ENCODE peak calls at places on chromosomes 3 and 15, in six cellular contexts. R is G401; C is OCI-LY7; W is neural crest cell; Y is iris pigment epithelial cell; T is effector memory CD8-positive, alpha-beta T cell. O is an unnamed sample.

GRCh38 chr15:70587896-70588567 is 175.3 kb downstream of the UACA start:
- DNase-seq in R (no peak), C (no peak), W (no peak), Y (no peak), T (no peak), O (no peak)

GRCh38 chr15:81500081-81500480 is 126.1 kb upstream of the TMC3 start:
- DNase-seq in R (no peak), C (no peak), W (no peak), Y (no peak), T (no peak), O (no peak)

GRCh38 chr3:190375250-190375649 is 12.7 kb upstream of the CLDN16 start:
- DNase-seq in R (no peak), C (no peak), W (no peak), Y (no peak), T (no peak), O (no peak)

GRCh38 chr3:63478962-63479660 is 173.4 kb upstream of the SNTN start:
- DNase-seq in R (no peak), C (no peak), W (no peak), Y (no peak), T (no peak), O (no peak)

GRCh38 chr3:169243122-169243521 is 420.4 kb downstream of the MECOM start:
- DNase-seq in R (no peak), C (no peak), W (no peak), Y (peak; percentile 50), T (no peak), O (no peak)

GRCh38 chr3:141476033-141476432 is 10.8 kb upstream of the RASA2 start:
- DNase-seq in R (no peak), C (no peak), W (no peak), Y (no peak), T (no peak), O (peak; percentile 66)

GRCh38 chr3:13133471-13133981 is 60.3 kb upstream of the IQSEC1 start:
- DNase-seq in R (no peak), C (no peak), W (no peak), Y (no peak), T (no peak), O (no peak)

GRCh38 chr15:90006217-90007088 is 5.3 kb downstream of the ZNF710 start:
- DNase-seq in R (no peak), C (no peak), W (no peak), Y (no peak), T (no peak), O (no peak)

GRCh38 chr3:149011676-149012075 is 20.3 kb downstream of the GYG1 start:
- DNase-seq in R (no peak), C (no peak), W (no peak), Y (no peak), T (no peak), O (no peak)

GRCh38 chr3:37816271-37816670 is 45.4 kb upstream of the CTDSPL start:
- DNase-seq in R (no peak), C (no peak), W (no peak), Y (no peak), T (no peak), O (no peak)

GRCh38 chr3:15633766-15634588 is 32.4 kb downstream of the BTD start:
- DNase-seq in R (peak; percentile 95), C (no peak), W (no peak), Y (peak; percentile 41), T (no peak), O (no peak)

GRCh38 chr3:43638594-43639447 is 17.0 kb upstream of the ANO10 start:
- DNase-seq in R (no peak), C (peak; percentile 37), W (no peak), Y (no peak), T (peak; percentile 26), O (peak; percentile 78)

GRCh38 chr15:43932036-43932435 is 105.2 kb downstream of the WDR76 start:
- DNase-seq in R (no peak), C (no peak), W (no peak), Y (no peak), T (no peak), O (no peak)

GRCh38 chr3:13877911-13878710 is 1.8 kb downstream of the WNT7A start:
- DNase-seq in R (no peak), C (no peak), W (no peak), Y (no peak), T (no peak), O (no peak)

GRCh38 chr15:38072507-38073277 is 138.3 kb downstream of the TMCO5A start:
- DNase-seq in R (peak; percentile 77), C (peak; percentile 92), W (peak; percentile 87), Y (peak; percentile 87), T (peak; percentile 25), O (peak; percentile 93)

GRCh38 chr3:74692-75243 is 121.8 kb upstream of the CHL1 start:
- DNase-seq in R (no peak), C (no peak), W (no peak), Y (no peak), T (no peak), O (no peak)

O was measured in MM.1S.